ENCODE peak calls at places on chromosome 12, in six cellular contexts. One of them, this sample, is unnamed.

GRCh38 chr12:2044165-2044564 is 8.6 kb upstream of the CACNA1C start:
- DNase-seq in GM18507: no peak
- DNase-seq in activated CD4-positive, alpha-beta T cell treated with anti-CD3 and anti-CD28 coated beads, Interleukin-2, amount 10 ng/mL, durations not matched to agents 7 days and 5 days: no peak
- DNase-seq in fibroblast of mammary gland: no peak
- DNase-seq in stimulated activated CD4-positive, alpha-beta T cell treated with anti-CD3 and anti-CD28 coated beads, Interleukin-15, amount 100 ng/mL, for 24 hours: no peak
- DNase-seq in DMS 273 treated with DMSO at 0.1 percent for 48 hours: no peak
- DNase-seq in this sample: no peak

GRCh38 chr12:2605301-2605700 is 189.5 kb upstream of the FKBP4 start:
- DNase-seq in GM18507: no peak
- DNase-seq in activated CD4-positive, alpha-beta T cell treated with anti-CD3 and anti-CD28 coated beads, Interleukin-2, amount 10 ng/mL, durations not matched to agents 7 days and 5 days: no peak
- DNase-seq in fibroblast of mammary gland: no peak
- DNase-seq in stimulated activated CD4-positive, alpha-beta T cell treated with anti-CD3 and anti-CD28 coated beads, Interleukin-15, amount 100 ng/mL, for 24 hours: no peak
- DNase-seq in DMS 273 treated with DMSO at 0.1 percent for 48 hours: no peak
- DNase-seq in this sample: no peak

GRCh38 chr12:11958216-11959091 is 112.3 kb upstream of the BCL2L14 start:
- DNase-seq in GM18507: no peak
- DNase-seq in activated CD4-positive, alpha-beta T cell treated with anti-CD3 and anti-CD28 coated beads, Interleukin-2, amount 10 ng/mL, durations not matched to agents 7 days and 5 days: peak; percentile 40
- DNase-seq in fibroblast of mammary gland: peak; percentile 98
- DNase-seq in stimulated activated CD4-positive, alpha-beta T cell treated with anti-CD3 and anti-CD28 coated beads, Interleukin-15, amount 100 ng/mL, for 24 hours: peak; percentile 69
- DNase-seq in DMS 273 treated with DMSO at 0.1 percent for 48 hours: no peak
- DNase-seq in this sample: peak; percentile 74

GRCh38 chr12:111655356-111655755 is 30.4 kb downstream of the BRAP start:
- DNase-seq in GM18507: no peak
- DNase-seq in activated CD4-positive, alpha-beta T cell treated with anti-CD3 and anti-CD28 coated beads, Interleukin-2, amount 10 ng/mL, durations not matched to agents 7 days and 5 days: no peak
- DNase-seq in fibroblast of mammary gland: no peak
- DNase-seq in stimulated activated CD4-positive, alpha-beta T cell treated with anti-CD3 and anti-CD28 coated beads, Interleukin-15, amount 100 ng/mL, for 24 hours: no peak
- DNase-seq in DMS 273 treated with DMSO at 0.1 percent for 48 hours: no peak
- DNase-seq in this sample: no peak

GRCh38 chr12:16603265-16603915 is 2.6 kb downstream of the LMO3 start:
- DNase-seq in GM18507: no peak
- DNase-seq in activated CD4-positive, alpha-beta T cell treated with anti-CD3 and anti-CD28 coated beads, Interleukin-2, amount 10 ng/mL, durations not matched to agents 7 days and 5 days: no peak
- DNase-seq in fibroblast of mammary gland: no peak
- DNase-seq in stimulated activated CD4-positive, alpha-beta T cell treated with anti-CD3 and anti-CD28 coated beads, Interleukin-15, amount 100 ng/mL, for 24 hours: no peak
- DNase-seq in DMS 273 treated with DMSO at 0.1 percent for 48 hours: no peak
- DNase-seq in this sample: no peak

GRCh38 chr12:52600071-52600470 is 1.2 kb downstream of the KRT72 start:
- DNase-seq in GM18507: no peak
- DNase-seq in activated CD4-positive, alpha-beta T cell treated with anti-CD3 and anti-CD28 coated beads, Interleukin-2, amount 10 ng/mL, durations not matched to agents 7 days and 5 days: no peak
- DNase-seq in fibroblast of mammary gland: no peak
- DNase-seq in stimulated activated CD4-positive, alpha-beta T cell treated with anti-CD3 and anti-CD28 coated beads, Interleukin-15, amount 100 ng/mL, for 24 hours: no peak
- DNase-seq in DMS 273 treated with DMSO at 0.1 percent for 48 hours: no peak
- DNase-seq in this sample: no peak

GRCh38 chr12:48818831-48819590 is 715 bp downstream of the CACNB3 start:
- DNase-seq in GM18507: no peak
- DNase-seq in activated CD4-positive, alpha-beta T cell treated with anti-CD3 and anti-CD28 coated beads, Interleukin-2, amount 10 ng/mL, durations not matched to agents 7 days and 5 days: peak; percentile 56
- DNase-seq in fibroblast of mammary gland: no peak
- DNase-seq in stimulated activated CD4-positive, alpha-beta T cell treated with anti-CD3 and anti-CD28 coated beads, Interleukin-15, amount 100 ng/mL, for 24 hours: peak; percentile 40
- DNase-seq in DMS 273 treated with DMSO at 0.1 percent for 48 hours: no peak
- DNase-seq in this sample: no peak

GRCh38 chr12:71627438-71628002 is 36.1 kb downstream of the ZFC3H1 start:
- DNase-seq in GM18507: no peak
- DNase-seq in activated CD4-positive, alpha-beta T cell treated with anti-CD3 and anti-CD28 coated beads, Interleukin-2, amount 10 ng/mL, durations not matched to agents 7 days and 5 days: no peak
- DNase-seq in fibroblast of mammary gland: no peak
- DNase-seq in stimulated activated CD4-positive, alpha-beta T cell treated with anti-CD3 and anti-CD28 coated beads, Interleukin-15, amount 100 ng/mL, for 24 hours: no peak
- DNase-seq in DMS 273 treated with DMSO at 0.1 percent for 48 hours: no peak
- DNase-seq in this sample: no peak

GRCh38 chr12:22459872-22460490 is 84.4 kb downstream of the C2CD5 start:
- DNase-seq in GM18507: no peak
- DNase-seq in activated CD4-positive, alpha-beta T cell treated with anti-CD3 and anti-CD28 coated beads, Interleukin-2, amount 10 ng/mL, durations not matched to agents 7 days and 5 days: peak; percentile 13
- DNase-seq in fibroblast of mammary gland: peak; percentile 59
- DNase-seq in stimulated activated CD4-positive, alpha-beta T cell treated with anti-CD3 and anti-CD28 coated beads, Interleukin-15, amount 100 ng/mL, for 24 hours: no peak
- DNase-seq in DMS 273 treated with DMSO at 0.1 percent for 48 hours: peak; percentile 1
- DNase-seq in this sample: no peak

GRCh38 chr12:111319600-111320232 is 49.2 kb downstream of the PHETA1 start:
- DNase-seq in GM18507: no peak
- DNase-seq in activated CD4-positive, alpha-beta T cell treated with anti-CD3 and anti-CD28 coated beads, Interleukin-2, amount 10 ng/mL, durations not matched to agents 7 days and 5 days: no peak
- DNase-seq in fibroblast of mammary gland: no peak
- DNase-seq in stimulated activated CD4-positive, alpha-beta T cell treated with anti-CD3 and anti-CD28 coated beads, Interleukin-15, amount 100 ng/mL, for 24 hours: no peak
- DNase-seq in DMS 273 treated with DMSO at 0.1 percent for 48 hours: no peak
- DNase-seq in this sample: no peak